ENCODE peak calls at places on chromosome 13, in nine cellular contexts. G is WTC11; K is tibial artery; F is cardiac muscle cell; X is heart left ventricle; H is transverse colon; I is ascending aorta; D is right lobe of liver; A is CD4-positive, alpha-beta T cell. C is an unnamed sample.

GRCh38 chr13:77836423-77836822 is 82.2 kb downstream of the EDNRB start:
- DNase-seq in G (no peak), K (no peak), F (no peak), X (no peak), H (no peak), I (no peak), D (no peak), A (no peak), C (no peak)

GRCh38 chr13:66887088-66887487 is 343.0 kb downstream of the PCDH9 start:
- DNase-seq in G (no peak), K (no peak), F (no peak), X (no peak), H (no peak), I (no peak), D (no peak), A (no peak), C (no peak)

GRCh38 chr13:37501187-37501586 is 97.4 kb downstream of the POSTN start:
- DNase-seq in G (no peak), K (no peak), F (no peak), X (no peak), H (no peak), I (no peak), D (no peak), A (no peak), C (no peak)

GRCh38 chr13:90185734-90186133 is 1161.8 kb upstream of the MIR17HG start:
- DNase-seq in G (no peak), K (no peak), F (no peak), X (no peak), H (no peak), I (no peak), D (no peak), A (no peak), C (no peak)

GRCh38 chr13:23579886-23580706 is 9.9 kb downstream of the TNFRSF19 start:
- DNase-seq in G (no peak), K (no peak), F (peak), X (no peak), H (no peak), I (no peak), D (no peak), A (no peak), C (no peak)

GRCh38 chr13:77876176-77876575 is 42.5 kb downstream of the EDNRB start:
- DNase-seq in G (no peak), K (no peak), F (no peak), X (no peak), H (no peak), I (no peak), D (no peak), A (no peak), C (no peak)

GRCh38 chr13:98506343-98507059 is 70.4 kb downstream of the STK24 start:
- DNase-seq in G (no peak), K (no peak), F (no peak), X (no peak), H (no peak), I (no peak), D (peak), A (no peak), C (no peak)

GRCh38 chr13:73984949-73985691 is 149.1 kb downstream of the KLF12 start:
- DNase-seq in G (no peak), K (no peak), F (peak), X (peak), H (no peak), I (no peak), D (no peak), A (peak), C (no peak)

GRCh38 chr13:113149711-113150544 is 8.5 kb upstream of the PROZ start:
- DNase-seq in G (no peak), K (no peak), F (no peak), X (peak), H (no peak), I (peak), D (peak), A (no peak), C (no peak)

GRCh38 chr13:114077938-114078335 is 54.5 kb downstream of the RASA3 start:
- DNase-seq in G (no peak), K (peak), F (no peak), X (no peak), H (no peak), I (peak), D (peak), A (no peak), C (peak)

GRCh38 chr13:21526707-21527454 is 67.8 kb upstream of the ZDHHC20 start:
- DNase-seq in G (no peak), K (no peak), F (no peak), X (no peak), H (no peak), I (no peak), D (no peak), A (no peak), C (no peak)

GRCh38 chr13:38590796-38591507 is 95.9 kb upstream of the FREM2 start:
- DNase-seq in G (no peak), K (no peak), F (peak), X (no peak), H (no peak), I (no peak), D (no peak), A (no peak), C (no peak)

GRCh38 chr13:44364019-44364418 is 9.6 kb upstream of the SERP2 start:
- DNase-seq in G (no peak), K (no peak), F (peak), X (peak), H (no peak), I (no peak), D (no peak), A (no peak), C (no peak)

GRCh38 chr13:34207872-34208271 is 389.9 kb downstream of the RFC3 start:
- DNase-seq in G (no peak), K (no peak), F (no peak), X (no peak), H (no peak), I (no peak), D (no peak), A (no peak), C (no peak)

GRCh38 chr13:48567521-48568331 is 34.8 kb upstream of the RCBTB2 start:
- DNase-seq in G (no peak), K (no peak), F (no peak), X (peak), H (no peak), I (no peak), D (no peak), A (no peak), C (no peak)

GRCh38 chr13:27132538-27132937 is 39.1 kb downstream of the USP12 start:
- DNase-seq in G (no peak), K (no peak), F (no peak), X (no peak), H (no peak), I (no peak), D (no peak), A (no peak), C (no peak)

GRCh38 chr13:78192721-78193120 is 274.1 kb upstream of the EDNRB start:
- DNase-seq in G (no peak), K (no peak), F (no peak), X (no peak), H (no peak), I (no peak), D (no peak), A (no peak), C (no peak)

GRCh38 chr13:60226507-60226906 is 62.8 kb upstream of the DIAPH3 start:
- DNase-seq in G (peak), K (no peak), F (peak), X (no peak), H (peak), I (no peak), D (no peak), A (no peak), C (no peak)

GRCh38 chr13:93700115-93700514 is 473.5 kb downstream of the GPC6 start:
- DNase-seq in G (no peak), K (no peak), F (no peak), X (no peak), H (no peak), I (no peak), D (no peak), A (no peak), C (no peak)

GRCh38 chr13:48009298-48009697 is 8.2 kb upstream of the SUCLA2 start:
- DNase-seq in G (no peak), K (no peak), F (no peak), X (no peak), H (peak), I (no peak), D (no peak), A (no peak), C (no peak)

GRCh38 chr13:21234537-21234936 is 58.1 kb downstream of the MRPL57 start:
- DNase-seq in G (no peak), K (no peak), F (no peak), X (peak), H (no peak), I (no peak), D (no peak), A (no peak), C (no peak)

GRCh38 chr13:26186995-26187394 is 35.1 kb downstream of the RNF6 start:
- DNase-seq in G (peak), K (no peak), F (no peak), X (peak), H (no peak), I (no peak), D (no peak), A (no peak), C (no peak)

GRCh38 chr13:45367358-45367757 is 26.4 kb upstream of the TPT1 start:
- DNase-seq in G (no peak), K (no peak), F (no peak), X (no peak), H (peak), I (peak), D (no peak), A (peak), C (no peak)
- TF ChIP-seq CTCF in G (no peak), K (no peak), F (no peak), X (no peak), H (no peak), I (no peak), D (no peak), A (no peak), C (no peak)

GRCh38 chr13:41418751-41419150 is 38.6 kb upstream of the RGCC start:
- DNase-seq in G (no peak), K (no peak), F (no peak), X (no peak), H (no peak), I (no peak), D (no peak), A (no peak), C (no peak)
- TF ChIP-seq CTCF in G (no peak), K (no peak), F (no peak), X (no peak), H (no peak), I (no peak), D (no peak), A (no peak), C (no peak)

GRCh38 chr13:102401305-102401704 is 543 bp downstream of the FGF14 start:
- DNase-seq in G (no peak), K (no peak), F (no peak), X (no peak), H (no peak), I (no peak), D (no peak), A (no peak), C (no peak)

GRCh38 chr13:102401755-102402154 is at the start of gene FGF14:
- DNase-seq in G (no peak), K (no peak), F (no peak), X (no peak), H (no peak), I (no peak), D (no peak), A (no peak), C (no peak)

GRCh38 chr13:102402292-102402691 is 444 bp upstream of the FGF14 start:
- DNase-seq in G (peak), K (no peak), F (peak), X (peak), H (peak), I (peak), D (peak), A (no peak), C (no peak)

GRCh38 chr13:102400619-102401125 is 1.2 kb downstream of the FGF14 start:
- DNase-seq in G (peak), K (peak), F (no peak), X (peak), H (no peak), I (peak), D (no peak), A (no peak), C (peak)

GRCh38 chr13:102399791-102400618 is 1.8 kb downstream of the FGF14 start:
- DNase-seq in G (peak), K (no peak), F (peak), X (peak), H (peak), I (no peak), D (peak), A (no peak), C (peak)
- TF ChIP-seq CTCF in G (no peak), K (no peak), F (no peak), X (no peak), H (no peak), I (no peak), D (peak), A (no peak), C (peak)

DNA sequence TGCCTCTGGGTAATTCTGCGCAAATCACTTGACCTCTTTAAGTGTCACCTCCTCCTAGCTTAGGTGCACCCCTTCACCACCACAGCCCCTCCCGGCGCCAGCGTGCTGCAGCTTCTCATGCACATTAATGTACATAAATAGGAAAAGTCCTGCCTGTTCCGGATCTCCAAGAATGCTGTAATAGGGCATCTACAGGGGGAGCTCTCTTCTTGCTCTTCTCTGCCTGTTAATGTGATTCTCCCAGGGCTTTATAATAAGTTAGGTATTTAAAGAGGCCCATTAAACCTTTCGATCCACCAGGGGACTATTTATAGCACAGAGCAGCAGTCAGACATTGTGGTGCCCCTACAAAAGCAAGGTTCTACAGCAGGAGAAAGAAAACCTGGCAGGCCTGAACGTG is 35.3 kb downstream of the SOX1 start:
- DNase-seq in G (no peak), K (peak), F (peak), X (no peak), H (no peak), I (no peak), D (no peak), A (no peak), C (no peak)
- TF ChIP-seq CTCF in G (no peak), K (no peak), F (no peak), X (no peak), H (peak), I (no peak), D (peak), A (no peak), C (peak)

C was measured in chondrocyte.